ENCODE peak calls at places on chromosomes 13 and 19, in nine cellular contexts. S, B, L, E, X, M, Z, A and Q are unnamed samples.

GRCh38 chr13:49597043-49597669 is 11.8 kb upstream of the RCBTB1 start:
- DNase-seq in X (no peak), Z (no peak), S (no peak), L (no peak), E (no peak), M (no peak), A (no peak), B (no peak), Q (no peak)

GRCh38 chr19:45478454-45479238 is 10.8 kb downstream of the FOSB start:
- DNase-seq in A (peak), E (peak), B (peak), S (peak), Z (peak), X (peak), L (peak), M (peak), Q (peak)

GRCh38 chr13:27006519-27007161 is 165.0 kb downstream of the USP12 start:
- DNase-seq in Z (peak), L (no peak), A (no peak), M (no peak), S (no peak), E (peak), X (no peak), B (peak), Q (no peak)

GRCh38 chr13:35179920-35180663 is 238.0 kb downstream of the NBEA start:
- DNase-seq in L (no peak), A (no peak), S (no peak), X (no peak), Z (no peak), E (no peak), M (no peak), B (no peak), Q (no peak)

GRCh38 chr19:42538841-42539709 is 10.8 kb upstream of the CEACAM1 start:
- DNase-seq in B (no peak), E (no peak), Z (peak), S (no peak), M (no peak), X (no peak), A (no peak), L (peak), Q (no peak)

GRCh38 chr13:106520205-106521004 is 15.1 kb downstream of the EFNB2 start:
- DNase-seq in M (no peak), E (no peak), L (no peak), A (no peak), S (no peak), Z (no peak), X (no peak), B (no peak), Q (no peak)

GRCh38 chr19:6740589-6741348 is 1.3 kb downstream of the TRIP10 start:
- DNase-seq in M (no peak), B (no peak), E (peak), L (peak), X (peak), S (no peak), A (peak), Z (no peak), Q (peak)

GRCh38 chr13:94462670-94463069 is 16.8 kb downstream of the DCT start:
- DNase-seq in E (no peak), A (no peak), Z (no peak), L (no peak), X (no peak), M (no peak), B (no peak), S (no peak), Q (no peak)

GRCh38 chr13:34114581-34114980 is 296.6 kb downstream of the RFC3 start:
- DNase-seq in B (no peak), E (no peak), Z (no peak), M (no peak), X (no peak), A (peak), S (no peak), L (no peak), Q (no peak)

GRCh38 chr13:39676315-39676876 is 20.9 kb downstream of the COG6 start:
- DNase-seq in S (no peak), E (no peak), L (no peak), Z (no peak), A (peak), B (no peak), M (peak), X (no peak), Q (no peak)